ENCODE peak calls at places on chromosomes 11 and 22, in seven cellular contexts. C is heart right ventricle; M is dorsolateral prefrontal cortex; D is activated CD4-positive, alpha-beta T cell treated with anti-CD3 and anti-CD28 coated beads, Interleukin-2, amount 10 ng/mL, durations not matched to agents 7 days and 5 days; K is left cardiac atrium; B is NCI-H146; L is hypothalamus. U is an unnamed sample.
A peak's percentile ranks its signal among the peaks of the same experiment; 100 is the strongest.

GRCh38 chr11:79570104-79570503 is 129.3 kb upstream of the TENM4 start:
- DNase-seq in C (no peak), M (no peak), D (no peak), K (no peak), B (no peak), L (no peak), U (no peak)

GRCh38 chr11:123030517-123030916 is 31.4 kb downstream of the HSPA8 start:
- DNase-seq in C (no peak), M (no peak), D (no peak), K (no peak), B (no peak), L (no peak), U (no peak)

GRCh38 chr22:25130462-25130861 is 69.2 kb upstream of the CRYBB3 start:
- DNase-seq in C (no peak), M (no peak), D (no peak), K (no peak), B (no peak), L (no peak), U (peak; percentile 29)

GRCh38 chr11:62622476-62622875 is 690 bp upstream of the B3GAT3 start:
- DNase-seq in C (no peak), M (no peak), D (no peak), K (no peak), B (no peak), L (no peak), U (no peak)

GRCh38 chr11:119368121-119369034 is 13.1 kb downstream of the USP2 start:
- DNase-seq in C (peak; percentile 69), M (no peak), D (no peak), K (peak; percentile 70), B (peak; percentile 27), L (no peak), U (no peak)

GRCh38 chr22:37639070-37639760 is at the start of gene SH3BP1:
- DNase-seq in C (peak; percentile 53), M (no peak), D (peak; percentile 73), K (peak; percentile 58), B (peak; percentile 58), L (no peak), U (no peak)

GRCh38 chr22:45977551-45978274 is 751 bp upstream of the WNT7B start:
- DNase-seq in C (no peak), M (no peak), D (no peak), K (no peak), B (peak; percentile 51), L (no peak), U (no peak)

GRCh38 chr11:87712802-87713202 is 462.4 kb downstream of the RAB38 start:
- DNase-seq in C (no peak), M (no peak), D (no peak), K (no peak), B (no peak), L (no peak), U (no peak)

GRCh38 chr11:46668480-46669085 is 31.8 kb downstream of the ARHGAP1 start:
- DNase-seq in C (no peak), M (no peak), D (no peak), K (no peak), B (no peak), L (no peak), U (no peak)

GRCh38 chr11:125397421-125397820 is 98.6 kb downstream of the FEZ1 start:
- DNase-seq in C (no peak), M (no peak), D (no peak), K (no peak), B (no peak), L (no peak), U (no peak)

GRCh38 chr22:40395607-40396006 is 25.2 kb downstream of the SGSM3 start:
- DNase-seq in C (no peak), M (no peak), D (no peak), K (no peak), B (no peak), L (no peak), U (no peak)

GRCh38 chr11:86802601-86803051 is 2.3 kb downstream of the PRSS23 start:
- DNase-seq in C (no peak), M (no peak), D (peak; percentile 27), K (no peak), B (peak; percentile 26), L (no peak), U (no peak)

GRCh38 chr11:10674440-10674855 is 19.1 kb downstream of the IRAG1 start:
- DNase-seq in C (no peak), M (no peak), D (no peak), K (peak; percentile 24), B (no peak), L (no peak), U (no peak)

GRCh38 chr11:79092791-79093313 is 348.0 kb downstream of the TENM4 start:
- DNase-seq in C (peak; percentile 52), M (peak; percentile 36), D (no peak), K (no peak), B (no peak), L (no peak), U (no peak)

GRCh38 chr11:124942446-124943202 is 6.8 kb upstream of the HEPACAM start:
- DNase-seq in C (no peak), M (peak; percentile 80), D (no peak), K (no peak), B (no peak), L (peak; percentile 64), U (peak; percentile 79)

GRCh38 chr11:122105009-122105828 is 10.8 kb downstream of the BLID start:
- DNase-seq in C (no peak), M (peak; percentile 19), D (no peak), K (no peak), B (no peak), L (no peak), U (peak; percentile 23)

GRCh38 chr11:117771197-117771596 is 25.8 kb downstream of the DSCAML1 start:
- DNase-seq in C (no peak), M (peak; percentile 87), D (no peak), K (no peak), B (no peak), L (peak; percentile 61), U (peak; percentile 19)

GRCh38 chr11:73411031-73411430 is 34.8 kb downstream of the RELT start:
- DNase-seq in C (no peak), M (no peak), D (no peak), K (no peak), B (no peak), L (no peak), U (no peak)

GRCh38 chr11:73983764-73984543 is 1.3 kb upstream of the UCP2 start:
- DNase-seq in C (no peak), M (no peak), D (peak; percentile 35), K (no peak), B (peak; percentile 34), L (no peak), U (no peak)

GRCh38 chr11:133181672-133182071 is 350.6 kb downstream of the OPCML start:
- DNase-seq in C (no peak), M (no peak), D (no peak), K (no peak), B (no peak), L (no peak), U (no peak)

GRCh38 chr11:23311986-23312940 is 452.0 kb upstream of the CCDC179 start:
- DNase-seq in C (no peak), M (no peak), D (no peak), K (no peak), B (no peak), L (no peak), U (no peak)

GRCh38 chr11:84313830-84314359 is 1027.7 kb upstream of the CCDC90B start:
- DNase-seq in C (no peak), M (no peak), D (no peak), K (no peak), B (no peak), L (no peak), U (no peak)